ENCODE peak calls at places on chromosomes 1 and 21, in ten cellular contexts. One of them, this sample, is unnamed.

GRCh38 chr1:58592521-58593134 is 15.6 kb upstream of the TACSTD2 start:
- DNase-seq in cardiac muscle cell: peak; percentile 90
- DNase-seq in pancreas: peak; percentile 89
- DNase-seq in psoas muscle: peak; percentile 70
- DNase-seq in CD8-positive, alpha-beta T cell: no peak
- DNase-seq in left lung: peak; percentile 88
- DNase-seq in colonic mucosa: no peak
- DNase-seq in heart right ventricle: peak; percentile 38
- DNase-seq in stomach: peak; percentile 77
- DNase-seq in thoracic aorta: peak; percentile 57
- DNase-seq in this sample: peak; percentile 90

GRCh38 chr21:44729336-44730027 is 18.1 kb upstream of the TSPEAR start:
- DNase-seq in CD8-positive, alpha-beta T cell: no peak
- DNase-seq in colonic mucosa: no peak
- DNase-seq in stomach: no peak
- DNase-seq in psoas muscle: no peak
- DNase-seq in thoracic aorta: no peak
- DNase-seq in cardiac muscle cell: no peak
- DNase-seq in pancreas: no peak
- DNase-seq in left lung: no peak
- DNase-seq in heart right ventricle: no peak
- DNase-seq in this sample: no peak

GRCh38 chr1:228366851-228367741 is 39.5 kb downstream of the TRIM11 start:
- DNase-seq in heart right ventricle: peak; percentile 5
- DNase-seq in left lung: peak; percentile 72
- DNase-seq in psoas muscle: peak; percentile 54
- DNase-seq in cardiac muscle cell: no peak
- DNase-seq in pancreas: no peak
- DNase-seq in CD8-positive, alpha-beta T cell: no peak
- DNase-seq in stomach: no peak
- DNase-seq in thoracic aorta: no peak
- DNase-seq in colonic mucosa: no peak
- DNase-seq in this sample: peak; percentile 12

GRCh38 chr1:201009967-201010645 is 13.4 kb downstream of the KIF21B start:
- DNase-seq in CD8-positive, alpha-beta T cell: no peak
- DNase-seq in stomach: no peak
- DNase-seq in cardiac muscle cell: no peak
- DNase-seq in psoas muscle: peak; percentile 26
- DNase-seq in thoracic aorta: no peak
- DNase-seq in heart right ventricle: no peak
- DNase-seq in left lung: no peak
- DNase-seq in pancreas: no peak
- DNase-seq in colonic mucosa: no peak
- DNase-seq in this sample: no peak

GRCh38 chr1:241518447-241519307 is 878 bp downstream of the FH start:
- DNase-seq in stomach: no peak
- DNase-seq in cardiac muscle cell: peak; percentile 28
- DNase-seq in CD8-positive, alpha-beta T cell: peak; percentile 54
- DNase-seq in pancreas: no peak
- DNase-seq in psoas muscle: no peak
- DNase-seq in colonic mucosa: peak; percentile 27
- DNase-seq in left lung: peak; percentile 88
- DNase-seq in heart right ventricle: peak; percentile 16
- DNase-seq in thoracic aorta: no peak
- DNase-seq in this sample: no peak

GRCh38 chr1:15428815-15429435 is 9.3 kb upstream of the CTRC start:
- DNase-seq in stomach: no peak
- DNase-seq in left lung: no peak
- DNase-seq in pancreas: peak; percentile 60
- DNase-seq in thoracic aorta: no peak
- DNase-seq in CD8-positive, alpha-beta T cell: no peak
- DNase-seq in colonic mucosa: no peak
- DNase-seq in heart right ventricle: no peak
- DNase-seq in psoas muscle: no peak
- DNase-seq in cardiac muscle cell: no peak
- DNase-seq in this sample: no peak

GRCh38 chr1:219945795-219946194 is 17.4 kb upstream of the SLC30A10 start:
- DNase-seq in heart right ventricle: no peak
- DNase-seq in cardiac muscle cell: no peak
- DNase-seq in colonic mucosa: no peak
- DNase-seq in psoas muscle: no peak
- DNase-seq in pancreas: no peak
- DNase-seq in CD8-positive, alpha-beta T cell: no peak
- DNase-seq in stomach: no peak
- DNase-seq in thoracic aorta: no peak
- DNase-seq in left lung: no peak
- DNase-seq in this sample: no peak

GRCh38 chr1:83872515-83872914 is 126.4 kb downstream of the TTLL7 start:
- DNase-seq in pancreas: no peak
- DNase-seq in stomach: no peak
- DNase-seq in CD8-positive, alpha-beta T cell: no peak
- DNase-seq in heart right ventricle: no peak
- DNase-seq in colonic mucosa: no peak
- DNase-seq in thoracic aorta: no peak
- DNase-seq in cardiac muscle cell: no peak
- DNase-seq in left lung: no peak
- DNase-seq in psoas muscle: no peak
- DNase-seq in this sample: no peak

GRCh38 chr1:244316407-244316806 is 135.3 kb downstream of the ADSS2 start:
- DNase-seq in pancreas: no peak
- DNase-seq in heart right ventricle: no peak
- DNase-seq in psoas muscle: no peak
- DNase-seq in left lung: no peak
- DNase-seq in stomach: no peak
- DNase-seq in colonic mucosa: no peak
- DNase-seq in cardiac muscle cell: no peak
- DNase-seq in CD8-positive, alpha-beta T cell: no peak
- DNase-seq in thoracic aorta: no peak
- DNase-seq in this sample: no peak

GRCh38 chr1:38817958-38818705 is 41.4 kb downstream of the RRAGC start:
- DNase-seq in heart right ventricle: no peak
- DNase-seq in cardiac muscle cell: peak; percentile 16
- DNase-seq in pancreas: peak; percentile 83
- DNase-seq in stomach: peak; percentile 50
- DNase-seq in psoas muscle: peak; percentile 61
- DNase-seq in thoracic aorta: no peak
- DNase-seq in left lung: peak; percentile 92
- DNase-seq in colonic mucosa: no peak
- DNase-seq in CD8-positive, alpha-beta T cell: peak; percentile 69
- DNase-seq in this sample: no peak

GRCh38 chr1:151547119-151547899 is 7.2 kb downstream of the TUFT1 start:
- DNase-seq in CD8-positive, alpha-beta T cell: no peak
- DNase-seq in pancreas: no peak
- DNase-seq in left lung: no peak
- DNase-seq in colonic mucosa: peak; percentile 84
- DNase-seq in thoracic aorta: no peak
- DNase-seq in cardiac muscle cell: peak; percentile 95
- DNase-seq in stomach: peak; percentile 65
- DNase-seq in psoas muscle: peak; percentile 65
- DNase-seq in heart right ventricle: peak; percentile 46
- DNase-seq in this sample: peak; percentile 44

GRCh38 chr1:224528900-224529299 is 87.2 kb upstream of the CNIH3 start:
- DNase-seq in stomach: no peak
- DNase-seq in psoas muscle: no peak
- DNase-seq in thoracic aorta: no peak
- DNase-seq in pancreas: no peak
- DNase-seq in colonic mucosa: no peak
- DNase-seq in left lung: no peak
- DNase-seq in CD8-positive, alpha-beta T cell: no peak
- DNase-seq in heart right ventricle: no peak
- DNase-seq in cardiac muscle cell: peak; percentile 68
- DNase-seq in this sample: no peak

DNA sequence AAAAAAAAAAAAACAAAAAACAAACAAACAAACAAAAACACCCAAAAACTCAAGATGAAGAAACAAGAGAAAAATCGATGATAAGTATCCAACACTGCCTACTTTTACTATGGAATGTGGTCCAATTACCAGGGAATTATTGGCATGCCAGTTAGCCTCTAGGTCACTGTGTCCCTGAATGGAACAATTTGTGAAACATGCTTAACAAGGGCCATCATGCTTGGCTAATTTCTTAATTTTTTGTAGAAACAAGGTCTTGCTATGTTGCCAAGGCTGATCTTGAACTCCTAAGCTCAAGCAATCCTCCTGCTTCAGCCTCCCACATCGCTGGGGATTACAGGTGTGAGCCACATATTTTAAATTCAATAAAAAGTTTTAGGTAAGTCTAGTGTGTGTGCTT is 23.9 kb downstream of the PLPP3 start:
- DNase-seq in thoracic aorta: no peak
- DNase-seq in cardiac muscle cell: no peak
- DNase-seq in pancreas: no peak
- DNase-seq in CD8-positive, alpha-beta T cell: no peak
- DNase-seq in psoas muscle: no peak
- DNase-seq in colonic mucosa: no peak
- DNase-seq in heart right ventricle: no peak
- DNase-seq in stomach: no peak
- DNase-seq in left lung: no peak
- DNase-seq in this sample: no peak
- H3K4me1 ChIP-seq in thoracic aorta: peaks cover 45% of the 10 kb centered on the region
- H3K4me1 ChIP-seq in cardiac muscle cell: peaks cover 1% of the 10 kb centered on the region
- H3K4me1 ChIP-seq in pancreas: peaks cover 13% of the 10 kb centered on the region
- H3K4me1 ChIP-seq in CD8-positive, alpha-beta T cell: no peaks in the 10 kb centered on the region
- H3K4me1 ChIP-seq in psoas muscle: peaks cover 17% of the 10 kb centered on the region
- H3K4me1 ChIP-seq in colonic mucosa: no peaks in the 10 kb centered on the region
- H3K4me1 ChIP-seq in heart right ventricle: peaks cover 92% of the 10 kb centered on the region
- H3K4me1 ChIP-seq in stomach: peaks cover 50% of the 10 kb centered on the region
- H3K4me1 ChIP-seq in left lung: no peaks in the 10 kb centered on the region
- H3K4me1 ChIP-seq in this sample: peaks cover 35% of the 10 kb centered on the region

DNA sequence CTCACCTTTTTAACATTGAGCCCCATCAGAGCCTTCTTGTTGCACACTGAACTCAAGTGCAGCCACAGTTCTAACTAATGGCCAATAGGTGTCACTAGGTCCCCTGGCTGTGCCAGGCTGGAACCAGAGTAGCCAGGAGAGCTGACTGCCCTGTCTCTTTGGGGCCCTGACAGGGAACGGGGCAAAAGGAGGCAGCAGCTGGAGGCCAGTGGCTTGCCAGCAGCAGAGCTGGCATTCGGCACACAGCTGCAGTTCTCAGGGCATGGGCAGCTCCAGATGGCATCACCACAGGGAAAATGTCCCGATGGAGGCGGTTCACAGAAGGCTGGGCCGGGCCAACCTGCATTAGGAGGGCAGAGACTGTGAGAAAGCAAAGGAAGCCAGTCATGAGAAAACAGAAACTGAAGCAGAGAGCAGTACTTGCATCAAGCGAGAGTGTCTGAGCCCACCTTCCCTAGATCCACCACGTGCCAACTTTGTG is 188.6 kb downstream of the FCRL5 start:
- DNase-seq in stomach: peak; percentile 52
- DNase-seq in psoas muscle: peak; percentile 47
- DNase-seq in CD8-positive, alpha-beta T cell: no peak
- DNase-seq in thoracic aorta: no peak
- DNase-seq in colonic mucosa: peak; percentile 48
- DNase-seq in heart right ventricle: no peak
- DNase-seq in cardiac muscle cell: peak; percentile 50
- DNase-seq in left lung: no peak
- DNase-seq in pancreas: no peak
- DNase-seq in this sample: no peak
- TF ChIP-seq CTCF in stomach: peak; percentile 57
- TF ChIP-seq CTCF in psoas muscle: peak; percentile 28
- TF ChIP-seq CTCF in CD8-positive, alpha-beta T cell: peak; percentile 15
- TF ChIP-seq CTCF in thoracic aorta: no peak
- TF ChIP-seq CTCF in colonic mucosa: peak; percentile 58
- TF ChIP-seq CTCF in heart right ventricle: peak; percentile 43
- TF ChIP-seq CTCF in cardiac muscle cell: peak; percentile 66
- TF ChIP-seq CTCF in left lung: peak; percentile 40
- TF ChIP-seq CTCF in pancreas: peak; percentile 31
- TF ChIP-seq CTCF in this sample: no peak

GRCh38 chr1:235954306-235955283 is 87.9 kb upstream of the LYST start:
- DNase-seq in thoracic aorta: no peak
- DNase-seq in heart right ventricle: no peak
- DNase-seq in stomach: no peak
- DNase-seq in left lung: peak; percentile 86
- DNase-seq in cardiac muscle cell: no peak
- DNase-seq in pancreas: no peak
- DNase-seq in colonic mucosa: peak; percentile 62
- DNase-seq in psoas muscle: peak; percentile 63
- DNase-seq in CD8-positive, alpha-beta T cell: peak; percentile 79
- DNase-seq in this sample: peak; percentile 30
- H3K27ac ChIP-seq in thoracic aorta: no peak overlapping the region
- H3K27ac ChIP-seq in heart right ventricle: no peak overlapping the region
- H3K27ac ChIP-seq in stomach: peak overlapping the region; percentile 24
- H3K27ac ChIP-seq in left lung: no peak overlapping the region
- H3K27ac ChIP-seq in cardiac muscle cell: no peak overlapping the region
- H3K27ac ChIP-seq in pancreas: no peak overlapping the region
- H3K27ac ChIP-seq in colonic mucosa: no peak overlapping the region
- H3K27ac ChIP-seq in psoas muscle: no peak overlapping the region
- H3K27ac ChIP-seq in CD8-positive, alpha-beta T cell: no peak overlapping the region
- H3K27ac ChIP-seq in this sample: no peak overlapping the region

GRCh38 chr1:8874230-8875201 is 4.0 kb downstream of the ENO1 start:
- DNase-seq in psoas muscle: no peak
- DNase-seq in pancreas: no peak
- DNase-seq in thoracic aorta: no peak
- DNase-seq in cardiac muscle cell: peak; percentile 65
- DNase-seq in colonic mucosa: no peak
- DNase-seq in stomach: no peak
- DNase-seq in left lung: no peak
- DNase-seq in CD8-positive, alpha-beta T cell: no peak
- DNase-seq in heart right ventricle: no peak
- DNase-seq in this sample: no peak

GRCh38 chr1:8875216-8875861 is 3.1 kb downstream of the ENO1 start:
- DNase-seq in psoas muscle: no peak
- DNase-seq in cardiac muscle cell: no peak
- DNase-seq in thoracic aorta: no peak
- DNase-seq in heart right ventricle: peak; percentile 38
- DNase-seq in pancreas: no peak
- DNase-seq in CD8-positive, alpha-beta T cell: no peak
- DNase-seq in left lung: no peak
- DNase-seq in colonic mucosa: no peak
- DNase-seq in stomach: no peak
- DNase-seq in this sample: no peak

GRCh38 chr1:8878448-8879347 is at the start of gene ENO1:
- DNase-seq in heart right ventricle: peak; percentile 98
- DNase-seq in CD8-positive, alpha-beta T cell: peak; percentile 100
- DNase-seq in pancreas: peak; percentile 100
- DNase-seq in left lung: peak; percentile 98
- DNase-seq in cardiac muscle cell: peak; percentile 99
- DNase-seq in colonic mucosa: peak; percentile 100
- DNase-seq in psoas muscle: peak; percentile 99
- DNase-seq in stomach: peak; percentile 99
- DNase-seq in thoracic aorta: peak; percentile 91
- DNase-seq in this sample: peak; percentile 99

GRCh38 chr1:8873506-8874229 is 4.8 kb downstream of the ENO1 start:
- DNase-seq in thoracic aorta: peak; percentile 95
- DNase-seq in psoas muscle: peak; percentile 89
- DNase-seq in stomach: peak; percentile 80
- DNase-seq in colonic mucosa: peak; percentile 86
- DNase-seq in heart right ventricle: peak; percentile 71
- DNase-seq in left lung: peak; percentile 92
- DNase-seq in pancreas: peak; percentile 63
- DNase-seq in CD8-positive, alpha-beta T cell: peak; percentile 70
- DNase-seq in cardiac muscle cell: peak; percentile 98
- DNase-seq in this sample: peak; percentile 95

DNA sequence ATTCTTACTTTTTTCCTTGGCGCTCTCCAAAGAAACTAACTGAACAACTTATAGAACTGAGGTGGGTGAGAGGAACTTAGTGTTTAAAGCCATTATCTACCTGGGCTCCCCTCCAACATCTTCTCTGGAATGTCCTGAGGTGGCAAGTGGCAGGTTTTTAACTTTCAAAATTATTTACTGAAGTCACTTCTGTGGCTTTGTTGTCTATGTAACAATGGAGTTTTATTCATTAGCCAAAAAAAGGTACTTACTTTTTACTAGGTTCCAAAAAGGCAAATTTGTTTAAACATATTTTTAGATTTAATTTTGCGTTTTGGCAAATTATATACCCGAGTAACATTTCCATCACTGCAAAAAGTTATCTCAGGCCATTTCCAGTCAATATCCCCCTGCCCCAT is 2.4 kb downstream of the ENO1 start:
- DNase-seq in CD8-positive, alpha-beta T cell: no peak
- DNase-seq in pancreas: no peak
- DNase-seq in thoracic aorta: no peak
- DNase-seq in left lung: no peak
- DNase-seq in colonic mucosa: no peak
- DNase-seq in cardiac muscle cell: no peak
- DNase-seq in heart right ventricle: no peak
- DNase-seq in stomach: no peak
- DNase-seq in psoas muscle: no peak
- DNase-seq in this sample: no peak
- H3K4me1 ChIP-seq in CD8-positive, alpha-beta T cell: peaks cover 56% of the 10 kb centered on the region
- H3K4me1 ChIP-seq in pancreas: peaks cover 36% of the 10 kb centered on the region
- H3K4me1 ChIP-seq in thoracic aorta: peaks cover 75% of the 10 kb centered on the region
- H3K4me1 ChIP-seq in left lung: peaks cover 50% of the 10 kb centered on the region
- H3K4me1 ChIP-seq in colonic mucosa: peaks cover 32% of the 10 kb centered on the region
- H3K4me1 ChIP-seq in cardiac muscle cell: peaks cover 56% of the 10 kb centered on the region
- H3K4me1 ChIP-seq in heart right ventricle: peaks cover 79% of the 10 kb centered on the region
- H3K4me1 ChIP-seq in stomach: peaks cover 80% of the 10 kb centered on the region
- H3K4me1 ChIP-seq in psoas muscle: peaks cover 68% of the 10 kb centered on the region
- H3K4me1 ChIP-seq in this sample: peaks cover 67% of the 10 kb centered on the region

This sample was measured in tibial artery.